ENCODE peak calls at places on chromosomes 6 and 20, in seven cellular contexts. C is RCC 7860, V is ureter, Y is NCI-H1092 treated with DMSO at 0.1 percent for 48 hours, J is T-helper 2 cell, X is fibroblast of the aortic adventitia, P is astrocyte of the spinal cord. N is an unnamed sample.

GRCh38 chr6:42041131-42042055 is 8.9 kb upstream of the TAF8 start:
- DNase-seq in Y (no peak), C (no peak), X (peak; percentile 27), J (no peak), P (peak; percentile 36), V (no peak), N (no peak)

GRCh38 chr6:119137194-119138072 is 59.0 kb upstream of the FAM184A start:
- DNase-seq in Y (no peak), V (no peak), X (peak; percentile 80), P (no peak), C (no peak), J (no peak), N (no peak)

GRCh38 chr20:11810316-11811130 is 107.2 kb upstream of the BTBD3 start:
- DNase-seq in V (no peak), X (peak; percentile 60), J (no peak), Y (peak; percentile 7), C (peak; percentile 64), P (peak; percentile 63), N (peak; percentile 71)

GRCh38 chr6:159098636-159099106 is 53.9 kb upstream of the TAGAP start:
- DNase-seq in X (no peak), V (peak; percentile 40), Y (no peak), C (no peak), J (peak; percentile 59), P (no peak), N (no peak)

GRCh38 chr6:145277358-145278097 is 457.8 kb downstream of the EPM2A start:
- DNase-seq in P (no peak), C (no peak), V (no peak), J (no peak), Y (peak; percentile 76), X (no peak), N (no peak)

GRCh38 chr6:83546636-83547035 is 34.3 kb downstream of the PRSS35 start:
- DNase-seq in V (no peak), J (no peak), C (no peak), X (no peak), P (no peak), Y (no peak), N (no peak)

GRCh38 chr6:20907486-20908071 is 373.3 kb downstream of the CDKAL1 start:
- DNase-seq in X (no peak), V (no peak), Y (no peak), C (no peak), J (no peak), P (no peak), N (no peak)

GRCh38 chr6:27303613-27304272 is 8.3 kb downstream of the POM121L2 start:
- DNase-seq in X (no peak), Y (no peak), C (no peak), J (no peak), P (no peak), V (no peak), N (no peak)

GRCh38 chr6:119856136-119856535 is 506.6 kb upstream of the MAN1A1 start:
- DNase-seq in X (no peak), V (no peak), C (peak; percentile 27), J (no peak), P (peak; percentile 32), Y (no peak), N (no peak)

GRCh38 chr20:49690899-49691620 is 22.6 kb downstream of the B4GALT5 start:
- DNase-seq in V (no peak), C (peak; percentile 82), J (no peak), X (peak; percentile 71), P (peak; percentile 42), Y (no peak), N (no peak)

GRCh38 chr6:49935387-49935786 is 28.6 kb downstream of the DEFB114 start:
- DNase-seq in C (no peak), J (no peak), V (no peak), P (no peak), Y (no peak), X (no peak), N (no peak)

GRCh38 chr6:149233056-149233715 is 84.3 kb upstream of the TAB2 start:
- DNase-seq in Y (peak; percentile 20), V (no peak), P (peak; percentile 97), J (peak; percentile 12), X (peak; percentile 91), C (peak; percentile 99), N (no peak)

GRCh38 chr20:35991142-35991771 is 22.9 kb downstream of the CNBD2 start:
- DNase-seq in V (no peak), X (peak; percentile 51), P (peak; percentile 24), J (no peak), C (no peak), Y (no peak), N (peak; percentile 5)

GRCh38 chr6:28488916-28489365 is 26.7 kb downstream of the GPX6 start:
- DNase-seq in P (peak; percentile 75), C (peak; percentile 64), X (peak; percentile 83), J (no peak), Y (no peak), V (no peak), N (no peak)

GRCh38 chr20:62929051-62929538 is 2.8 kb upstream of the DIDO1 start:
- DNase-seq in P (peak; percentile 40), Y (no peak), X (peak; percentile 51), J (peak; percentile 52), V (peak; percentile 67), C (no peak), N (no peak)

GRCh38 chr6:119349041-119349340 is 570 bp downstream of the MAN1A1 start:
- DNase-seq in C (no peak), Y (no peak), P (no peak), V (no peak), J (no peak), X (no peak), N (no peak)

GRCh38 chr6:15715060-15715459 is 52.2 kb upstream of the DTNBP1 start:
- DNase-seq in X (peak; percentile 20), V (no peak), P (peak; percentile 5), J (no peak), C (peak; percentile 31), Y (no peak), N (no peak)

GRCh38 chr6:129592516-129593232 is 117.3 kb downstream of the ARHGAP18 start:
- DNase-seq in Y (no peak), V (no peak), C (no peak), J (no peak), X (no peak), P (no peak), N (no peak)

GRCh38 chr6:85273870-85274269 is 176.0 kb upstream of the NT5E start:
- DNase-seq in C (no peak), V (no peak), Y (no peak), P (peak; percentile 7), X (no peak), J (no peak), N (no peak)

GRCh38 chr20:48476854-48477253 is 350.9 kb downstream of the PREX1 start:
- DNase-seq in J (no peak), P (no peak), Y (no peak), X (no peak), C (no peak), V (no peak), N (no peak)

GRCh38 chr6:84825461-84825860 is 61.1 kb upstream of the TBX18 start:
- DNase-seq in J (no peak), C (peak; percentile 42), Y (no peak), P (peak; percentile 82), X (peak; percentile 53), V (no peak), N (no peak)

GRCh38 chr6:167766986-167767714 is 59.6 kb upstream of the AFDN start:
- DNase-seq in J (no peak), P (no peak), X (no peak), C (no peak), Y (peak; percentile 64), V (no peak), N (no peak)

GRCh38 chr20:16929756-16930155 is 181.6 kb downstream of the OTOR start:
- DNase-seq in C (no peak), J (no peak), V (no peak), X (no peak), P (peak; percentile 10), Y (no peak), N (no peak)

GRCh38 chr6:84141506-84141905 is 85.9 kb downstream of the CEP162 start:
- DNase-seq in X (no peak), Y (no peak), P (no peak), J (no peak), C (no peak), V (no peak), N (no peak)

GRCh38 chr6:155090166-155090565 is 95.1 kb downstream of the TIAM2 start:
- DNase-seq in Y (no peak), X (no peak), P (no peak), C (peak; percentile 76), V (no peak), J (no peak), N (no peak)

GRCh38 chr6:117233146-117233545 is 32.2 kb upstream of the VGLL2 start:
- DNase-seq in J (no peak), C (no peak), P (peak; percentile 29), X (no peak), Y (no peak), V (no peak), N (no peak)

GRCh38 chr20:44092551-44093248 is 94.3 kb downstream of the JPH2 start:
- DNase-seq in Y (peak; percentile 19), P (peak; percentile 58), J (no peak), X (peak; percentile 69), C (peak; percentile 25), V (no peak), N (no peak)

GRCh38 chr20:19073584-19074198 is 138.8 kb upstream of the SLC24A3 start:
- DNase-seq in X (no peak), P (no peak), C (no peak), J (no peak), V (no peak), Y (peak; percentile 34), N (no peak)

GRCh38 chr20:47428851-47429336 is 72.4 kb upstream of the ZMYND8 start:
- DNase-seq in Y (no peak), C (no peak), P (no peak), J (no peak), V (no peak), X (no peak), N (no peak)

GRCh38 chr6:29725981-29726380 is 2.7 kb downstream of the HLA-F start:
- DNase-seq in X (no peak), C (no peak), P (no peak), J (no peak), V (no peak), Y (no peak), N (no peak)

GRCh38 chr20:54382419-54382818 is 93.0 kb upstream of the DOK5 start:
- DNase-seq in J (no peak), C (no peak), V (no peak), Y (peak; percentile 35), X (no peak), P (no peak), N (no peak)

GRCh38 chr6:46130665-46131064 is 876 bp downstream of the ENPP4 start:
- DNase-seq in Y (no peak), X (peak; percentile 3), V (no peak), P (no peak), J (no peak), C (no peak), N (no peak)

N was measured in COR-L47.